ENCODE peak calls at places on chromosomes 12 and 14, in five cellular contexts. L is trophoblast cell, D is adrenal gland, Y is upper lobe of right lung, P is sigmoid colon. R is an unnamed sample. For H3K36me3 and H3K9me3, the result is how much of the 10 kb centered on the place peaks cover.

GRCh38 chr12:38689704-38690103 is 215.7 kb downstream of the CPNE8 start:
- DNase-seq in D (no peak), L (peak), P (no peak), Y (no peak), R (no peak)

GRCh38 chr12:103698752-103699540 is 111.9 kb downstream of the STAB2 start:
- DNase-seq in D (no peak), P (no peak), L (no peak), Y (no peak), R (no peak)

GRCh38 chr14:102726191-102726949 is 50.9 kb upstream of the TRAF3 start:
- DNase-seq in P (no peak), Y (no peak), D (no peak), L (peak), R (no peak)

GRCh38 chr14:102351023-102351422 is 11.7 kb downstream of the CINP start:
- DNase-seq in D (no peak), Y (no peak), L (no peak), P (no peak), R (peak)

GRCh38 chr14:39015360-39015961 is 87.6 kb downstream of the SEC23A start:
- DNase-seq in L (peak), P (no peak), Y (no peak), D (no peak), R (no peak)

GRCh38 chr12:49553512-49554088 is 14.3 kb downstream of the MCRS1 start:
- DNase-seq in Y (no peak), L (peak), P (no peak), D (no peak), R (no peak)

GRCh38 chr14:105397350-105397931 is 897 bp upstream of the TEX22 start:
- DNase-seq in D (no peak), P (no peak), L (no peak), Y (no peak), R (no peak)

GRCh38 chr14:105528859-105529505 is 2.6 kb downstream of the TMEM121 start:
- DNase-seq in D (no peak), L (peak), Y (peak), P (no peak), R (no peak)

GRCh38 chr12:124581299-124581698 is 13.9 kb upstream of the NCOR2 start:
- DNase-seq in D (peak), L (no peak), Y (no peak), P (no peak), R (no peak)

GRCh38 chr12:109701064-109701463 is 12.6 kb upstream of the FAM222A start:
- DNase-seq in L (no peak), Y (no peak), D (no peak), P (no peak), R (no peak)

GRCh38 chr12:96051756-96052155 is 16.4 kb upstream of the LTA4H start:
- DNase-seq in Y (no peak), P (no peak), D (no peak), L (no peak), R (no peak)

GRCh38 chr12:49055978-49056754 is 4.4 kb downstream of the KMT2D start:
- DNase-seq in D (peak), L (peak), P (peak), Y (peak), R (no peak)

GRCh38 chr12:27970391-27970980 is 2.0 kb downstream of the PTHLH start:
- DNase-seq in Y (no peak), P (peak), L (peak), D (no peak), R (no peak)

GRCh38 chr12:58293308-58293983 is 352.1 kb downstream of the ATP23 start:
- DNase-seq in D (no peak), Y (no peak), L (no peak), P (no peak), R (no peak)

GRCh38 chr12:107610030-107610859 is 75.4 kb upstream of the PWP1 start:
- DNase-seq in D (no peak), L (peak), P (no peak), Y (no peak), R (no peak)

GRCh38 chr12:75790219-75790618 is 241.4 kb downstream of the PHLDA1 start:
- DNase-seq in L (peak), P (no peak), D (no peak), Y (no peak), R (peak)

DNA sequence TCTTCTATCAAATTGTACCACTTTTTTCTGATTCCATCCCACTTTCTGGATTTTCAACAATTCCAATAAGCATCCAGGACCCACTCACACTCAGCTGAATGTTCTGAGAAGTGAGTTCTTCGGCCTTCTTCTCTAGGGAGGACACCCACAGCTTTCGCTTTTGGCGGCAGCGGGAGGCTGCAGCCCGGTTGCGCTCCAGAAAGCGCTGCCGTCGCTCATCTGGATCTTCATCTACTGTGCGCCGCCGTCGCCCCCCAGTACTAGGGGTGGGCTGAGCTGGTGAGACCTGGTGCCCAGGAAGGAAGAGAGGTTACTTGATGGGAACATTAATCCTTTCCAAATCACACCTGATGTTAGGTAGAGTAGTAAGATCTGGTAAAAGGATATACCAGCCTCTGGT is 17.2 kb upstream of the NPFF start:
- DNase-seq in P (no peak), Y (no peak), L (no peak), D (no peak), R (no peak)
- H3K36me3 ChIP-seq in P (half or more), Y (half or more), L (under half), D (under half), R (under half)

GRCh38 chr12:132936163-132936562 is 19.9 kb downstream of the ZNF605 start:
- DNase-seq in Y (no peak), P (no peak), L (no peak), D (no peak), R (no peak)
- H3K9me3 ChIP-seq in Y (half or more), P (under half), L (under half), D (under half), R (under half)

GRCh38 chr14:51251486-51251885 is 11.4 kb downstream of the TMX1 start:
- DNase-seq in P (no peak), Y (no peak), D (no peak), L (no peak), R (no peak)
- H3K36me3 ChIP-seq in P (half or more), Y (half or more), D (under half), L (under half), R (under half)

DNA sequence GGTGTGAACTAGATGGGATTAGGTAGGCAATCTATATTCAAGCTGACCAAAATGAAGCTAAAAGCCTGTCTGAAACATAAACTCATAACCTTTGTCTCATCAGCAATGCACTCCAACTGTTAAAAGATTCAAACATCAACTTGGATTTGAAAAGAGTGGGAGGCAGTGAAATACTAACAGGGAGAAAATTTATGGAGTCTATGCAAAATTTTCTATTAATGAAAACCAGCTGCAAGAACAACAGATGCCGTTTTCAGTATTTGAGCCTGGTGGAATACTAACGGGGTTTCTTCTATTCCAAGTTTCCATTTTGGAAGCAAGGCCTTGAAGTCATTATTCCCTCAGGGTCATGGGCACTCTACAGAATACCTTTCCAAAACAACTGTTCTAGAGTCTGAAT is 88.3 kb downstream of the LRP6 start:
- DNase-seq in L (no peak), D (no peak), P (no peak), Y (no peak), R (no peak)
- H3K9me3 ChIP-seq in L (under half), D (under half), P (under half), Y (under half), R (under half)

GRCh38 chr14:34000396-34000795 is 49.5 kb upstream of the EGLN3 start:
- DNase-seq in D (no peak), L (peak), P (no peak), Y (no peak), R (no peak)

GRCh38 chr14:33998263-33998662 is 47.4 kb upstream of the EGLN3 start:
- DNase-seq in Y (no peak), D (no peak), P (no peak), L (no peak), R (no peak)

GRCh38 chr14:33999771-34000291 is 49.0 kb upstream of the EGLN3 start:
- DNase-seq in D (no peak), L (no peak), P (no peak), Y (no peak), R (no peak)

GRCh38 chr14:33997611-33998010 is 46.7 kb upstream of the EGLN3 start:
- DNase-seq in Y (no peak), L (peak), D (no peak), P (no peak), R (peak)

GRCh38 chr14:33996450-33996849 is 45.6 kb upstream of the EGLN3 start:
- DNase-seq in L (no peak), D (no peak), P (no peak), Y (no peak), R (no peak)
- H3K36me3 ChIP-seq in L (under half), D (under half), P (under half), Y (under half), R (under half)

GRCh38 chr14:70190156-70190555 is 1.4 kb upstream of the SLC8A3 start:
- DNase-seq in P (no peak), L (no peak), D (no peak), Y (no peak), R (no peak)

GRCh38 chr14:70189678-70190077 is 927 bp upstream of the SLC8A3 start:
- DNase-seq in Y (no peak), P (no peak), D (no peak), L (peak), R (no peak)

GRCh38 chr14:70188608-70189540 is at the start of gene SLC8A3:
- DNase-seq in P (no peak), D (no peak), Y (peak), L (peak), R (no peak)

GRCh38 chr14:70186826-70187483 is 1.8 kb downstream of the SLC8A3 start:
- DNase-seq in P (no peak), Y (no peak), L (no peak), D (no peak), R (no peak)

DNA sequence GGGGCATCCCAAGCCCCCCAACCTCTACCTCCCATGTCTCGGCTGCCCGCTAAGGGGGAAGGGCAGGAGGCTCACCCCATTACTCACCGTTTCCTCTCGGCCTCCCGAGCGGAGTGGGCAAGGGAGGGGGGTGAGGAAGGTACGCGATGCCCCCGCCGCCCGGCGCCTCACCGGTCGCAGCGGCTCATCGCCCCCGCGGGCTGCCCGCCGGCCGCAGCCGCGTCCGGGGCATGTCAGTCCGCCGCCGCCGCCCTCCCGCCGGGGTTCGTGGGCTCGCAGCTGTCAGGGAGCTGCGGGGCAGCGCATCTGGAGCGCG is 501 bp downstream of the SLC8A3 start:
- DNase-seq in P (no peak), L (no peak), Y (no peak), D (no peak), R (no peak)
- H3K9me3 ChIP-seq in P (under half), L (under half), Y (under half), D (under half), R (under half)

GRCh38 chr14:64931123-64931522 is 11.4 kb downstream of the GPX2 start:
- DNase-seq in Y (no peak), L (no peak), D (no peak), P (no peak), R (no peak)
- H3K36me3 ChIP-seq in Y (half or more), L (under half), D (under half), P (half or more), R (under half)

GRCh38 chr12:34214011-34214410 is 191.7 kb downstream of the ALG10 start:
- DNase-seq in L (no peak), D (no peak), Y (no peak), P (no peak), R (no peak)

GRCh38 chr12:34212651-34213050 is 190.4 kb downstream of the ALG10 start:
- DNase-seq in D (no peak), L (no peak), P (no peak), Y (no peak), R (no peak)

GRCh38 chr12:34217660-34218059 is 195.4 kb downstream of the ALG10 start:
- DNase-seq in D (no peak), P (no peak), Y (no peak), L (no peak), R (no peak)

GRCh38 chr12:34215893-34216285 is 193.6 kb downstream of the ALG10 start:
- DNase-seq in Y (no peak), L (no peak), D (no peak), P (no peak), R (no peak)

GRCh38 chr12:34215213-34215892 is 193.1 kb downstream of the ALG10 start:
- DNase-seq in D (no peak), Y (no peak), L (no peak), P (no peak), R (no peak)
- H3K9me3 ChIP-seq in D (under half), Y (under half), L (half or more), P (under half), R (under half)

R was measured in PC-9.